ENCODE peak calls at places on chromosomes 4 and X, in eight cellular contexts. W is NCI-H345; J is COR-L47; T is activated CD4-positive, alpha-beta T cell treated with anti-CD3 and anti-CD28 coated beads, Interleukin-2, amount 10 ng/mL, durations not matched to agents 24 days and 14 days; S is KBM-7; D is right lobe of liver; G is activated CD8-positive, alpha-beta memory T cell treated with anti-CD3 and anti-CD28 coated beads for 1 hour; Y is WTC11. I is an unnamed sample.

GRCh38 chr4:155948541-155948940 is 5.1 kb downstream of the CTSO start:
- DNase-seq in D (no peak), G (no peak), W (no peak), T (no peak), J (no peak), Y (no peak), S (no peak), I (no peak)

GRCh38 chrX:102516314-102516936 is at the start of gene TMSB15A:
- DNase-seq in S (peak), D (peak), G (no peak), W (peak), T (peak), J (peak), Y (peak), I (no peak)

GRCh38 chr4:89283975-89284556 is 23.5 kb downstream of the GPRIN3 start:
- DNase-seq in S (no peak), W (no peak), T (no peak), G (no peak), J (no peak), D (no peak), Y (no peak), I (no peak)

GRCh38 chr4:111883557-111883999 is 261.7 kb upstream of the FAM241A start:
- DNase-seq in Y (no peak), J (peak), W (peak), G (no peak), S (no peak), D (no peak), T (no peak), I (no peak)

GRCh38 chr4:3313139-3313538 is 20.3 kb downstream of the RGS12 start:
- DNase-seq in Y (no peak), T (no peak), S (no peak), D (peak), J (no peak), W (no peak), G (no peak), I (no peak)

GRCh38 chr4:150251752-150252190 is 173.5 kb downstream of the DCLK2 start:
- DNase-seq in Y (peak), S (no peak), G (no peak), T (no peak), W (no peak), D (no peak), J (no peak), I (no peak)

GRCh38 chr4:55933611-55934010 is 15.1 kb upstream of the CEP135 start:
- DNase-seq in Y (no peak), W (no peak), S (no peak), T (no peak), J (no peak), D (no peak), G (no peak), I (no peak)

GRCh38 chrX:28847423-28847822 is 260.2 kb downstream of the IL1RAPL1 start:
- DNase-seq in D (no peak), J (no peak), G (no peak), Y (peak), S (no peak), W (no peak), T (no peak), I (no peak)

GRCh38 chr4:102500371-102501175 is 586 bp upstream of the NFKB1 start:
- DNase-seq in W (peak), S (peak), G (no peak), J (peak), Y (peak), D (peak), T (peak), I (no peak)

GRCh38 chr4:85860066-85860465 is 385.1 kb downstream of the ARHGAP24 start:
- DNase-seq in W (no peak), D (no peak), J (no peak), G (no peak), S (no peak), Y (no peak), T (no peak), I (no peak)

GRCh38 chrX:102599084-102599949 is at the start of gene ARMCX5:
- DNase-seq in S (peak), W (peak), J (peak), Y (peak), G (peak), T (peak), D (peak), I (peak)

GRCh38 chr4:135243960-135244561 is 1042.5 kb upstream of the PABPC4L start:
- DNase-seq in Y (no peak), J (no peak), T (no peak), D (no peak), S (no peak), G (no peak), W (no peak), I (no peak)

GRCh38 chr4:3703343-3703676 is 62.9 kb upstream of the ADRA2C start:
- DNase-seq in D (peak), J (no peak), G (no peak), T (no peak), S (no peak), Y (no peak), W (no peak), I (no peak)

GRCh38 chr4:122764808-122765189 is 32.3 kb downstream of the BBS12 start:
- DNase-seq in G (no peak), S (no peak), T (no peak), D (no peak), Y (no peak), J (no peak), W (no peak), I (peak)

GRCh38 chr4:55554453-55555030 is 7.8 kb upstream of the CLOCK start:
- DNase-seq in G (no peak), T (no peak), D (no peak), Y (no peak), W (no peak), J (no peak), S (no peak), I (peak)

GRCh38 chr4:152224223-152224622 is 311.7 kb downstream of the FBXW7 start:
- DNase-seq in T (no peak), W (no peak), D (no peak), G (no peak), Y (no peak), J (no peak), S (no peak), I (no peak)

GRCh38 chr4:4277531-4277930 is 12.4 kb downstream of the LYAR start:
- DNase-seq in D (no peak), T (no peak), J (no peak), S (no peak), G (no peak), Y (no peak), W (no peak), I (no peak)

GRCh38 chr4:27081675-27082579 is 221.3 kb downstream of the STIM2 start:
- DNase-seq in D (no peak), W (no peak), J (no peak), T (no peak), G (no peak), S (no peak), Y (no peak), I (peak)

GRCh38 chrX:77415161-77415560 is 32.0 kb upstream of the FGF16 start:
- DNase-seq in J (no peak), D (no peak), W (no peak), G (no peak), Y (no peak), S (no peak), T (no peak), I (no peak)

GRCh38 chrX:151776113-151776790 is 41.7 kb downstream of the CNGA2 start:
- DNase-seq in Y (peak), W (no peak), T (no peak), J (no peak), D (no peak), S (no peak), G (no peak), I (no peak)

GRCh38 chr4:48255130-48255958 is 14.3 kb downstream of the TEC start:
- DNase-seq in J (no peak), G (no peak), S (no peak), Y (no peak), W (peak), D (no peak), T (no peak), I (no peak)

GRCh38 chrX:68438575-68438974 is 5.3 kb upstream of the OPHN1 start:
- DNase-seq in J (no peak), T (no peak), Y (no peak), W (no peak), S (peak), G (no peak), D (no peak), I (no peak)

I was measured in MV-4-11.